ENCODE peak calls at places on chromosomes 6 and 20, in five cellular contexts. C is tibial artery, J is PC-3, I is psoas muscle, X is sigmoid colon. B is an unnamed sample. For H3K4me1, the result is how much of the 10 kb centered on the place peaks cover.

GRCh38 chr6:40957616-40958492 is 81.2 kb downstream of the UNC5CL start:
- DNase-seq in C (no peak), J (peak), I (no peak), X (no peak), B (no peak)

GRCh38 chr20:46264391-46265266 is 43.7 kb downstream of the CDH22 start:
- DNase-seq in C (no peak), J (no peak), I (no peak), X (no peak), B (no peak)

GRCh38 chr6:159532155-159532554 is 160.9 kb downstream of the SOD2 start:
- DNase-seq in C (no peak), J (no peak), I (no peak), X (no peak), B (no peak)

GRCh38 chr6:41519305-41519747 is 26.9 kb upstream of the FOXP4 start:
- DNase-seq in C (no peak), J (no peak), I (no peak), X (no peak), B (no peak)

GRCh38 chr6:24344981-24345380 is 12.9 kb downstream of the DCDC2 start:
- DNase-seq in C (no peak), J (no peak), I (no peak), X (no peak), B (no peak)

GRCh38 chr6:131164506-131164905 is 29.2 kb downstream of the AKAP7 start:
- DNase-seq in C (no peak), J (no peak), I (no peak), X (no peak), B (no peak)

GRCh38 chr6:127457444-127458064 is 1.6 kb downstream of the KIAA0408 start:
- DNase-seq in C (no peak), J (peak), I (no peak), X (peak), B (no peak)

GRCh38 chr20:15807271-15807670 is 766.0 kb downstream of the KIF16B start:
- DNase-seq in C (no peak), J (no peak), I (no peak), X (no peak), B (no peak)

GRCh38 chr6:115120394-115120793 is 777.6 kb upstream of the HS3ST5 start:
- DNase-seq in C (no peak), J (no peak), I (no peak), X (no peak), B (no peak)

GRCh38 chr6:30782425-30783014 is 38.2 kb upstream of the IER3 start:
- DNase-seq in C (no peak), J (peak), I (no peak), X (no peak), B (no peak)

GRCh38 chr6:12818324-12818723 is 101.8 kb downstream of the PHACTR1 start:
- DNase-seq in C (no peak), J (no peak), I (no peak), X (no peak), B (no peak)

GRCh38 chr6:85008311-85009015 is 244.1 kb upstream of the TBX18 start:
- DNase-seq in C (no peak), J (peak), I (no peak), X (no peak), B (no peak)

GRCh38 chr20:57481281-57481711 is 43.6 kb downstream of the CTCFL start:
- DNase-seq in C (peak), J (no peak), I (no peak), X (no peak), B (no peak)

GRCh38 chr6:54621285-54621684 is 225.3 kb upstream of the FAM83B start:
- DNase-seq in C (no peak), J (no peak), I (no peak), X (no peak), B (no peak)

GRCh38 chr6:38319259-38320255 is 320.2 kb downstream of the BTBD9 start:
- DNase-seq in C (no peak), J (peak), I (no peak), X (no peak), B (no peak)

GRCh38 chr20:57274846-57275245 is 8.4 kb upstream of the BMP7 start:
- DNase-seq in C (no peak), J (no peak), I (no peak), X (no peak), B (no peak)

GRCh38 chr20:34473262-34473883 is 42.8 kb upstream of the DYNLRB1 start:
- DNase-seq in C (no peak), J (peak), I (peak), X (no peak), B (no peak)

GRCh38 chr6:30847971-30848441 is 36.3 kb upstream of the DDR1 start:
- DNase-seq in C (no peak), J (no peak), I (no peak), X (no peak), B (no peak)

GRCh38 chr6:210104-210456 is 82.2 kb upstream of the DUSP22 start:
- DNase-seq in C (no peak), J (no peak), I (no peak), X (no peak), B (no peak)

GRCh38 chr20:12975833-12976608 is 32.8 kb upstream of the SPTLC3 start:
- DNase-seq in C (no peak), J (no peak), I (no peak), X (no peak), B (no peak)

GRCh38 chr6:87334683-87335082 is 5.6 kb upstream of the GJB7 start:
- DNase-seq in C (no peak), J (no peak), I (no peak), X (no peak), B (no peak)

GRCh38 chr20:22289442-22289841 is 294.9 kb downstream of the FOXA2 start:
- DNase-seq in C (no peak), J (no peak), I (no peak), X (no peak), B (no peak)

GRCh38 chr6:137309078-137309762 is 90.0 kb upstream of the IFNGR1 start:
- DNase-seq in C (peak), J (peak), I (peak), X (peak), B (peak)

GRCh38 chr6:3227363-3228045 is at the start of gene TUBB2B:
- DNase-seq in C (no peak), J (no peak), I (peak), X (peak), B (no peak)

GRCh38 chr6:95797054-95797453 is 218.7 kb upstream of the FUT9 start:
- DNase-seq in C (no peak), J (no peak), I (no peak), X (no peak), B (no peak)

GRCh38 chr6:155158044-155158843 is 105.6 kb upstream of the CLDN20 start:
- DNase-seq in C (no peak), J (peak), I (no peak), X (no peak), B (no peak)

GRCh38 chr6:156647440-156647839 is 129.7 kb upstream of the ARID1B start:
- DNase-seq in C (no peak), J (no peak), I (no peak), X (no peak), B (no peak)

GRCh38 chr20:24676978-24677370 is 207.5 kb downstream of the SYNDIG1 start:
- DNase-seq in C (peak), J (no peak), I (no peak), X (peak), B (no peak)

GRCh38 chr6:71410164-71410566 is 121.6 kb downstream of the OGFRL1 start:
- DNase-seq in C (no peak), J (peak), I (no peak), X (no peak), B (no peak)
- H3K4me1 ChIP-seq in C (under half), J (under half), I (half or more), X (under half), B (half or more)

GRCh38 chr20:62929051-62929538 is 2.8 kb upstream of the DIDO1 start:
- DNase-seq in C (peak), J (peak), I (peak), X (peak), B (peak)
- TF ChIP-seq CTCF in C (no peak), J (no peak), I (no peak), X (no peak), B (no peak)

DNA sequence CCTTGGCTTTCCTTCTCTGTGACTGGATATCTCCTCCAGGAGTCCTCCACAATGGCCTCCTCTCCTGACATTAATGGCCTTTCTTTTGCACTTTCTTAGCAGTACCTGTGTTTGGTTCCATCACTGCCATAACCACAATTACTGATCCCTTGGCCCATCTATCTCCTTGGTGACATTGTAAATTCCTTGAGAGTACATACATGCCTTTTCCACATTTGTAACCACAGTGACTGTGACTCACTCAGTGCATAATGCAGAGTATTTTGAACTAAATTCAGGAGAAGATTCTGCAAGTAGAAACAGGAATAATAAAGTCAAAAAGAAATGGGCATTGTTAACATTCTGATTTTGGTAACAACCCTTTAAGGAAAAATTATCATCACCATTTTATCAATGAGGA is 197.2 kb upstream of the SOX4 start:
- DNase-seq in C (no peak), J (peak), I (no peak), X (no peak), B (no peak)
- H3K4me1 ChIP-seq in C (under half), J (under half), I (under half), X (under half), B (under half)

GRCh38 chr6:144550392-144550791 is 265.3 kb downstream of the UTRN start:
- DNase-seq in C (no peak), J (no peak), I (no peak), X (no peak), B (no peak)

GRCh38 chr6:144547409-144547808 is 262.3 kb downstream of the UTRN start:
- DNase-seq in C (no peak), J (no peak), I (no peak), X (no peak), B (no peak)

GRCh38 chr6:144551339-144551738 is 266.2 kb downstream of the UTRN start:
- DNase-seq in C (no peak), J (no peak), I (no peak), X (no peak), B (no peak)

GRCh38 chr6:144546807-144547206 is 261.7 kb downstream of the UTRN start:
- DNase-seq in C (no peak), J (no peak), I (no peak), X (no peak), B (no peak)

DNA sequence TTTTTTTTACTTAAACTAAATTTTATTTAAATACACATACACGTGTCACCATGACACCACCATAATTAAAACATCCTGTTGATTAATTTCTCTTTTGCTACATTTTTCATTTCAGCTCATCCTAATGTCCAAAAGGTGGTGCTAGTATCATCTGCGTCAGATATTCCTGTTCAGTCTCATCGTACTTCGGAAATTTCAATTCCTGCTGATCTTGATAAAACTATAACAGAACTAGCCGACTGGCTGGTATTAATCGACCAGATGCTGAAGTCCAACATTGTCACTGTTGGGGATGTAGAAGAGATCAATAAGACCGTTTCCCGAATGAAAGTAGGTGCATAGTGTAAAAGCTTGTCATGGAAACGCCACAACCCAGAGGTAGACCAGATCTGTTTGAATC is 263.4 kb downstream of the UTRN start:
- DNase-seq in C (no peak), J (no peak), I (no peak), X (no peak), B (no peak)
- TF ChIP-seq CTCF in C (no peak), J (no peak), I (no peak), X (no peak), B (no peak)

GRCh38 chr6:106752641-106753040 is 123.3 kb downstream of the QRSL1 start:
- DNase-seq in C (no peak), J (no peak), I (no peak), X (no peak), B (no peak)

GRCh38 chr6:106749611-106750010 is 120.2 kb downstream of the QRSL1 start:
- DNase-seq in C (no peak), J (peak), I (no peak), X (no peak), B (no peak)

GRCh38 chr6:106750146-106750900 is 120.9 kb downstream of the QRSL1 start:
- DNase-seq in C (no peak), J (no peak), I (no peak), X (no peak), B (no peak)

GRCh38 chr6:106754215-106754614 is 124.8 kb downstream of the QRSL1 start:
- DNase-seq in C (no peak), J (no peak), I (no peak), X (no peak), B (no peak)

GRCh38 chr6:106751501-106752252 is 122.3 kb downstream of the QRSL1 start:
- DNase-seq in C (no peak), J (peak), I (no peak), X (no peak), B (no peak)
- H3K4me1 ChIP-seq in C (under half), J (half or more), I (under half), X (under half), B (under half)

GRCh38 chr20:62449951-62450815 is 22.8 kb upstream of the RBBP8NL start:
- DNase-seq in C (no peak), J (peak), I (no peak), X (no peak), B (no peak)
- TF ChIP-seq CTCF in C (no peak), J (peak), I (no peak), X (no peak), B (no peak)